ENCODE peak calls at places on chromosomes 7 and 10, in four cellular contexts. J is sigmoid colon, B is transverse colon, R is A549. E is an unnamed sample.

GRCh38 chr7:120370954-120371353 is 98.0 kb downstream of the KCND2 start:
- DNase-seq in B (no peak), J (no peak), R (peak; percentile 5), E (no peak)

GRCh38 chr10:100913470-100913865 is 705 bp downstream of the SLF2 start:
- DNase-seq in J (no peak), B (no peak), R (no peak), E (no peak)

GRCh38 chr7:129843982-129844840 is 108.5 kb downstream of the UBE2H start:
- DNase-seq in J (no peak), R (peak; percentile 32), B (no peak), E (no peak)

GRCh38 chr7:150939052-150939810 is 38.9 kb downstream of the KCNH2 start:
- DNase-seq in R (no peak), B (no peak), J (peak; percentile 43), E (no peak)

GRCh38 chr7:57215423-57215822 is 83.2 kb upstream of the ZNF479 start:
- DNase-seq in R (no peak), B (no peak), J (no peak), E (no peak)

GRCh38 chr7:100604078-100604975 is 2.2 kb downstream of the PCOLCE start:
- DNase-seq in R (peak; percentile 78), B (peak; percentile 82), J (peak; percentile 93), E (no peak)

GRCh38 chr10:124239134-124239533 is 145.7 kb upstream of the CHST15 start:
- DNase-seq in J (peak; percentile 60), R (no peak), B (peak; percentile 2), E (no peak)

GRCh38 chr7:43735802-43736603 is 6.7 kb upstream of the COA1 start:
- DNase-seq in J (no peak), B (no peak), R (no peak), E (no peak)

GRCh38 chr7:47227762-47228177 is 354.1 kb downstream of the TNS3 start:
- DNase-seq in B (peak; percentile 23), R (no peak), J (no peak), E (no peak)

GRCh38 chr10:109737626-109738025 is 185.7 kb downstream of the XPNPEP1 start:
- DNase-seq in R (no peak), B (no peak), J (no peak), E (no peak)

GRCh38 chr7:156792611-156793010 is 100.4 kb downstream of the LMBR1 start:
- DNase-seq in R (no peak), J (no peak), B (no peak), E (no peak)

GRCh38 chr7:52749880-52750279 is 285.6 kb upstream of the POM121L12 start:
- DNase-seq in J (no peak), B (peak; percentile 15), R (no peak), E (no peak)

GRCh38 chr7:78489423-78489822 is 690.9 kb downstream of the PHTF2 start:
- DNase-seq in B (no peak), J (no peak), R (no peak), E (no peak)

GRCh38 chr7:543790-544527 is 24.3 kb upstream of the PDGFA start:
- DNase-seq in B (no peak), R (no peak), J (no peak), E (no peak)

GRCh38 chr10:24331457-24331856 is 122.5 kb downstream of the KIAA1217 start:
- DNase-seq in J (no peak), B (peak; percentile 72), R (peak; percentile 12), E (no peak)

GRCh38 chr10:21298686-21299085 is 226.8 kb downstream of the SKIDA1 start:
- DNase-seq in R (no peak), J (no peak), B (no peak), E (no peak)

GRCh38 chr10:7686351-7687171 is 16.6 kb upstream of the ITIH2 start:
- DNase-seq in B (no peak), J (no peak), R (no peak), E (no peak)

GRCh38 chr10:3803884-3804741 is 19.1 kb upstream of the KLF6 start:
- DNase-seq in R (no peak), B (no peak), J (no peak), E (peak; percentile 86)

DNA sequence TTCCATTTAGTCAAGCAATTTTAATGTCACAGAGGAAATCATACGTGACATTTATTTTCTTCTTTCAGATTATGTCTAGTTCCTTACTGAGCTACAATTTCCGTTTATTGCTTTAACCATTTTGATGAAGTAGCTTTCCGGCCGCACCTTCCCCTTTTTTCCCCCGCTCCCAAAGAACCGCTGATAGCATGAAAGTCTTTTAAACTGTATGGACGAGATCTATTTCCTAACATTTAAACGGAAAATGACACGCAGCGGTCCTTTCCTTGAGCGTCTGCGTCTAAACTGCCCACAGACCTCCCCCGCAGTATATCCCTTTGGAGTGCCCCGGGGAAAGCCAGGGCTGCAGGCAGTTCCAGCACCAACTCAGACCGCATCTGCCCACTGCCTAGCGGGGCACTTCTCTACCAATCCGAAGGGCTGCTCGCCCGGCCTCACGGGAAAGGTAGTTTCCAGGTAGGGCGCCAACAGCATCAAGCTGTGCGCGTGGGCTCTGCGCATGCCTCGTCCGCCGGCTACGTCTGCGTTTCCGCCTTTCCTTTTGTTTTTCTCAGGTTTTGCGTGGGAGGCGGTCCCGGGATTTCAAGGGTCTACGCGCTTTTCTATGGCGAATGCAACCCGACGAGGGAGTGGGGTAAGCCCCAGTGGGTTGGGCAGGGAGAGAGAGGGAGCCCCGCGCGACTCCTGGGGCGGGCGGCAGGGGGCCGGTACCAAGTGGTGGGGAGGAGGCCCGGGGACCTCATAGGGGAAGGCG is at the start of gene ZNF33A:
- DNase-seq in J (peak; percentile 96), B (peak; percentile 95), R (peak; percentile 96), E (peak; percentile 96)
- TF ChIP-seq POLR2A in J (peak; percentile 35), B (no peak), R (peak; percentile 74), E (peak; percentile 23)

DNA sequence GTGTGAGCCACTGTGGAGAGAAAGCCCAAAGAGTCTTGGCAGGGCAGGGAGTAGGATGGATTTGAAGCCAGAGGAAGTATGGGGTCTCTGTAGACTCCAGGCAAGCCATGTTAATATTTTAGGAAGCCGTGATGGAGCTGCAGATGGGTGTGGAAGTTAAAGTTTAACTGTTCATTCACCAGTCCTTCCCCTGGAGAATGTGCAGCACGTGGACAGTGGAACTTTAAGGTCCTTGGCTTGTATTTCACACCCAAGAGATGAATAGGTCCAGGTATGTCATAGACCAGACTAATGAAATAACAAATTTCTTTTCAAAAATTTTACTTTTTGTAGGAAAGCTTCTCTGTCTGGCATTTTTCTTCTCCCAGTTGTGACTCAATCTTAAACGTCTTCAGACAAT is 54.2 kb downstream of the TCF7L2 start:
- DNase-seq in R (no peak), B (no peak), J (no peak), E (no peak)
- H3K4me1 ChIP-seq in R (peaks cover 67% of the 10 kb centered on the region), B (peaks cover 71% of the 10 kb centered on the region), J (no peaks in the 10 kb centered on the region), E (peaks cover 80% of the 10 kb centered on the region)

GRCh38 chr7:44977956-44978355 is 859 bp downstream of the MYO1G start:
- DNase-seq in J (peak; percentile 57), R (no peak), B (peak; percentile 37), E (no peak)
- TF ChIP-seq EP300 in J (no peak), R (no peak), B (no peak), E (no peak)

DNA sequence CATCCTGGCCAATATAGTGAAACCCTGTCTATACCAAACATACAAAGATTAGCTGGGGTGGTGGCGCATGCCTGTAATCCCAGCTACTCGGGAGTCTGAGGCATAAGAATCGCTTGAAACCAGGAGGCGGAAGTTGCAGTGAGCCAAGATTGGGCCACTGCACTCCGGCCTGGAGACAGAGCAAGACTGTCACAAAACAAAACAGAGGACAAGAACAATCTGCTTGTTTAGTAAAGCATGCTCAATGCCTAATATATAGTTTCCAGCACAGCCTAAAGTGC is 1.8 kb upstream of the SEC24C start:
- DNase-seq in R (no peak), B (no peak), J (no peak), E (no peak)
- TF ChIP-seq POLR2A in R (no peak), B (no peak), J (no peak), E (no peak)

GRCh38 chr10:110858297-110858934 is 13.3 kb upstream of the PDCD4 start:
- DNase-seq in J (no peak), R (no peak), B (peak; percentile 66), E (no peak)

GRCh38 chr10:110859947-110860376 is 11.8 kb upstream of the PDCD4 start:
- DNase-seq in J (peak; percentile 67), R (no peak), B (no peak), E (no peak)

GRCh38 chr10:110857265-110858158 is 14.2 kb upstream of the PDCD4 start:
- DNase-seq in B (peak; percentile 71), J (peak; percentile 61), R (no peak), E (no peak)

GRCh38 chr10:110860576-110861241 is 11.0 kb upstream of the PDCD4 start:
- DNase-seq in B (peak; percentile 52), R (no peak), J (peak; percentile 36), E (no peak)

GRCh38 chr10:110859206-110859946 is 12.4 kb upstream of the PDCD4 start:
- DNase-seq in B (no peak), J (peak; percentile 54), R (no peak), E (no peak)
- H3K4me1 ChIP-seq in B (peaks cover 74% of the 10 kb centered on the region), J (no peaks in the 10 kb centered on the region), R (peaks cover 4% of the 10 kb centered on the region), E (peaks cover 25% of the 10 kb centered on the region)

GRCh38 chr10:105023223-105023622 is 382.1 kb downstream of the SORCS3 start:
- DNase-seq in R (no peak), B (no peak), J (no peak), E (no peak)
- TF ChIP-seq EP300 in R (no peak), B (no peak), J (no peak), E (no peak)

GRCh38 chr7:35801392-35802101 is 690 bp downstream of the SEPTIN7 start:
- DNase-seq in J (peak; percentile 86), B (peak; percentile 76), R (peak; percentile 66), E (peak; percentile 93)

GRCh38 chr7:35799846-35800717 is 775 bp upstream of the SEPTIN7 start:
- DNase-seq in J (peak; percentile 95), B (peak; percentile 89), R (peak; percentile 93), E (peak; percentile 97)

GRCh38 chr7:35802102-35802466 is 1.2 kb downstream of the SEPTIN7 start:
- DNase-seq in R (no peak), B (no peak), J (no peak), E (no peak)

GRCh38 chr7:35802649-35803048 is 1.8 kb downstream of the SEPTIN7 start:
- DNase-seq in R (no peak), J (no peak), B (no peak), E (no peak)

GRCh38 chr7:35800718-35801391 is at the start of gene SEPTIN7:
- DNase-seq in J (peak; percentile 100), R (peak; percentile 99), B (peak; percentile 99), E (peak; percentile 99)
- TF ChIP-seq POLR2A in J (peak; percentile 66), R (peak; percentile 57), B (peak; percentile 87), E (peak; percentile 36)

DNA sequence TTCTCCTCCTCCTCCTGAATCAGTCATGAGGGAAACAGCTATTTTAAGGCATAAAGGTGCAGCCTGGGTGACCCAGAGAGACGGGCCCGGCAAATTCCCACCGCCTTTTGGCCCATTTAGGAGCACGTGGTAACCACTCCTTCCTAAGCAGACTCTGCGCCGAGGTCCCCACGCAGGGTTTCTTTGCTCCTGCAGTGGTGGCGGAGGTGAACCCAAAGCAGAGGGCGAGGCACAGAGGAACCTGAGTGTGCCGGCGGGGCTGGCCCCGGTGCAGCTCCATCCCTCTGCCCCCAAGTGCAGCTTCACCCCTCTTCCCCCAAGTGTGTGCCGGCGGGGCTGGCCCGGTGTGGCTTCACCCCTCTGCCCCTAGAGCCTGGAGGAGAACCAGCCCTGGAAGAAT is 50.6 kb downstream of the DPYSL4 start:
- DNase-seq in B (no peak), R (no peak), J (no peak), E (no peak)
- H3K4me1 ChIP-seq in B (no peaks in the 10 kb centered on the region), R (no peaks in the 10 kb centered on the region), J (no peaks in the 10 kb centered on the region), E (no peaks in the 10 kb centered on the region)

E was measured in esophagus muscularis mucosa.